ENCODE peak calls at places on chromosomes 6 and 20, in seven cellular contexts. One of them, this sample, is unnamed.

GRCh38 chr6:78908621-78909020 is 41.3 kb downstream of the IRAK1BP1 start:
- DNase-seq in bronchial epithelial cell: peak
- DNase-seq in cardiac fibroblast: no peak
- DNase-seq in CD8-positive, alpha-beta T cell: no peak
- DNase-seq in uterus: no peak
- DNase-seq in nephron progenitor cell: no peak
- DNase-seq in choroid plexus epithelial cell: peak
- DNase-seq in this sample: peak

GRCh38 chr20:44837949-44838348 is 27.6 kb upstream of the RIMS4 start:
- DNase-seq in bronchial epithelial cell: no peak
- DNase-seq in cardiac fibroblast: no peak
- DNase-seq in CD8-positive, alpha-beta T cell: no peak
- DNase-seq in uterus: no peak
- DNase-seq in nephron progenitor cell: no peak
- DNase-seq in choroid plexus epithelial cell: no peak
- DNase-seq in this sample: no peak

GRCh38 chr6:130482645-130483390 is 117.0 kb downstream of the TMEM200A start:
- DNase-seq in bronchial epithelial cell: peak
- DNase-seq in cardiac fibroblast: peak
- DNase-seq in CD8-positive, alpha-beta T cell: no peak
- DNase-seq in uterus: no peak
- DNase-seq in nephron progenitor cell: no peak
- DNase-seq in choroid plexus epithelial cell: peak
- DNase-seq in this sample: peak

GRCh38 chr20:38435555-38435939 is 419 bp upstream of the SNHG17 start:
- DNase-seq in bronchial epithelial cell: peak
- DNase-seq in cardiac fibroblast: peak
- DNase-seq in CD8-positive, alpha-beta T cell: no peak
- DNase-seq in uterus: no peak
- DNase-seq in nephron progenitor cell: no peak
- DNase-seq in choroid plexus epithelial cell: peak
- DNase-seq in this sample: peak

GRCh38 chr6:66689608-66690007 is 982.6 kb upstream of the EYS start:
- DNase-seq in bronchial epithelial cell: no peak
- DNase-seq in cardiac fibroblast: no peak
- DNase-seq in CD8-positive, alpha-beta T cell: no peak
- DNase-seq in uterus: no peak
- DNase-seq in nephron progenitor cell: no peak
- DNase-seq in choroid plexus epithelial cell: no peak
- DNase-seq in this sample: no peak

GRCh38 chr6:113447088-113447831 is 409.9 kb upstream of the MARCKS start:
- DNase-seq in bronchial epithelial cell: peak
- DNase-seq in cardiac fibroblast: peak
- DNase-seq in CD8-positive, alpha-beta T cell: no peak
- DNase-seq in uterus: no peak
- DNase-seq in nephron progenitor cell: no peak
- DNase-seq in choroid plexus epithelial cell: peak
- DNase-seq in this sample: peak

GRCh38 chr20:10007158-10007557 is 27.6 kb upstream of the ANKEF1 start:
- DNase-seq in bronchial epithelial cell: no peak
- DNase-seq in cardiac fibroblast: no peak
- DNase-seq in CD8-positive, alpha-beta T cell: no peak
- DNase-seq in uterus: no peak
- DNase-seq in nephron progenitor cell: no peak
- DNase-seq in choroid plexus epithelial cell: no peak
- DNase-seq in this sample: no peak

GRCh38 chr6:83119742-83120300 is 52.4 kb downstream of the DOP1A start:
- DNase-seq in bronchial epithelial cell: peak
- DNase-seq in cardiac fibroblast: peak
- DNase-seq in CD8-positive, alpha-beta T cell: no peak
- DNase-seq in uterus: no peak
- DNase-seq in nephron progenitor cell: no peak
- DNase-seq in choroid plexus epithelial cell: peak
- DNase-seq in this sample: no peak

GRCh38 chr6:157107915-157108651 is 215.2 kb downstream of the TMEM242 start:
- DNase-seq in bronchial epithelial cell: peak
- DNase-seq in cardiac fibroblast: peak
- DNase-seq in CD8-positive, alpha-beta T cell: no peak
- DNase-seq in uterus: no peak
- DNase-seq in nephron progenitor cell: no peak
- DNase-seq in choroid plexus epithelial cell: peak
- DNase-seq in this sample: peak

GRCh38 chr6:127119361-127120108 is 1.1 kb downstream of the RSPO3 start:
- DNase-seq in bronchial epithelial cell: no peak
- DNase-seq in cardiac fibroblast: peak
- DNase-seq in CD8-positive, alpha-beta T cell: no peak
- DNase-seq in uterus: peak
- DNase-seq in nephron progenitor cell: peak
- DNase-seq in choroid plexus epithelial cell: no peak
- DNase-seq in this sample: no peak

GRCh38 chr6:131173680-131174079 is 38.4 kb downstream of the AKAP7 start:
- DNase-seq in bronchial epithelial cell: no peak
- DNase-seq in cardiac fibroblast: peak
- DNase-seq in CD8-positive, alpha-beta T cell: no peak
- DNase-seq in uterus: no peak
- DNase-seq in nephron progenitor cell: no peak
- DNase-seq in choroid plexus epithelial cell: peak
- DNase-seq in this sample: no peak

GRCh38 chr20:63082308-63082938 is 75.7 kb upstream of the BHLHE23 start:
- DNase-seq in bronchial epithelial cell: no peak
- DNase-seq in cardiac fibroblast: peak
- DNase-seq in CD8-positive, alpha-beta T cell: no peak
- DNase-seq in uterus: no peak
- DNase-seq in nephron progenitor cell: peak
- DNase-seq in choroid plexus epithelial cell: peak
- DNase-seq in this sample: peak

GRCh38 chr6:95094751-95095150 is 482.6 kb upstream of the MANEA start:
- DNase-seq in bronchial epithelial cell: peak
- DNase-seq in cardiac fibroblast: peak
- DNase-seq in CD8-positive, alpha-beta T cell: no peak
- DNase-seq in uterus: no peak
- DNase-seq in nephron progenitor cell: no peak
- DNase-seq in choroid plexus epithelial cell: peak
- DNase-seq in this sample: peak

GRCh38 chr6:134029495-134030455 is 22.6 kb downstream of the SLC2A12 start:
- DNase-seq in bronchial epithelial cell: peak
- DNase-seq in cardiac fibroblast: peak
- DNase-seq in CD8-positive, alpha-beta T cell: no peak
- DNase-seq in uterus: no peak
- DNase-seq in nephron progenitor cell: no peak
- DNase-seq in choroid plexus epithelial cell: peak
- DNase-seq in this sample: peak

GRCh38 chr20:61728326-61728725 is 337.4 kb downstream of the TAF4 start:
- DNase-seq in bronchial epithelial cell: no peak
- DNase-seq in cardiac fibroblast: no peak
- DNase-seq in CD8-positive, alpha-beta T cell: no peak
- DNase-seq in uterus: no peak
- DNase-seq in nephron progenitor cell: no peak
- DNase-seq in choroid plexus epithelial cell: no peak
- DNase-seq in this sample: no peak

GRCh38 chr6:44775121-44775520 is 387.6 kb downstream of the CDC5L start:
- DNase-seq in bronchial epithelial cell: no peak
- DNase-seq in cardiac fibroblast: peak
- DNase-seq in CD8-positive, alpha-beta T cell: no peak
- DNase-seq in uterus: no peak
- DNase-seq in nephron progenitor cell: no peak
- DNase-seq in choroid plexus epithelial cell: no peak
- DNase-seq in this sample: no peak

GRCh38 chr6:64984947-64985346 is 722.1 kb downstream of the EYS start:
- DNase-seq in bronchial epithelial cell: no peak
- DNase-seq in cardiac fibroblast: no peak
- DNase-seq in CD8-positive, alpha-beta T cell: no peak
- DNase-seq in uterus: no peak
- DNase-seq in nephron progenitor cell: no peak
- DNase-seq in choroid plexus epithelial cell: peak
- DNase-seq in this sample: no peak

GRCh38 chr20:25040438-25040831 is 17.5 kb downstream of the ACSS1 start:
- DNase-seq in bronchial epithelial cell: no peak
- DNase-seq in cardiac fibroblast: peak
- DNase-seq in CD8-positive, alpha-beta T cell: no peak
- DNase-seq in uterus: peak
- DNase-seq in nephron progenitor cell: no peak
- DNase-seq in choroid plexus epithelial cell: peak
- DNase-seq in this sample: peak

GRCh38 chr20:9458075-9458818 is 56.1 kb upstream of the LAMP5 start:
- DNase-seq in bronchial epithelial cell: peak
- DNase-seq in cardiac fibroblast: peak
- DNase-seq in CD8-positive, alpha-beta T cell: no peak
- DNase-seq in uterus: no peak
- DNase-seq in nephron progenitor cell: no peak
- DNase-seq in choroid plexus epithelial cell: peak
- DNase-seq in this sample: peak

GRCh38 chr6:134888316-134888715 is 61.6 kb downstream of the ALDH8A1 start:
- DNase-seq in bronchial epithelial cell: no peak
- DNase-seq in cardiac fibroblast: no peak
- DNase-seq in CD8-positive, alpha-beta T cell: no peak
- DNase-seq in uterus: no peak
- DNase-seq in nephron progenitor cell: no peak
- DNase-seq in choroid plexus epithelial cell: no peak
- DNase-seq in this sample: no peak

GRCh38 chr20:2236266-2236665 is 59.5 kb upstream of the TGM3 start:
- DNase-seq in bronchial epithelial cell: peak
- DNase-seq in cardiac fibroblast: peak
- DNase-seq in CD8-positive, alpha-beta T cell: no peak
- DNase-seq in uterus: no peak
- DNase-seq in nephron progenitor cell: no peak
- DNase-seq in choroid plexus epithelial cell: no peak
- DNase-seq in this sample: no peak

DNA sequence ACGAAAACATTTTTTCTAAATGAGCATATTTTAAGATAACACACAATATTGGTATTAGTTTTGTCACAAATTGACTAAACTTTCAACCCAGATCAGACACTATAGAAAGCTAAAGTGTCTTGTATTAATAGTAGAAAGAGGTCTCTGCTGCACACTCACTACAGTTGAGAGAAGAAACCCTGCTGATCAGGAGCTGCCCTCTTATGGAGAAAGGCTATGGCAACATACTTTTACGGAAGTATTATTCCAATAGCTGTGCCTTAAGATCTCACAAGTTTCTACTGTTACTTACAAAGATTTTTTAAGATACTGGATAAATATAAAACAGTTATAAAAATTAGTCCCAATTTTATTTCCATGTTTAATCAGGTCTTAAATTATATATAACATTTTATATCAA is 155.7 kb downstream of the RIMS1 start:
- DNase-seq in bronchial epithelial cell: peak
- DNase-seq in cardiac fibroblast: peak
- DNase-seq in CD8-positive, alpha-beta T cell: no peak
- DNase-seq in uterus: no peak
- DNase-seq in nephron progenitor cell: no peak
- DNase-seq in choroid plexus epithelial cell: peak
- DNase-seq in this sample: no peak
- TF ChIP-seq CTCF in bronchial epithelial cell: peak
- TF ChIP-seq CTCF in cardiac fibroblast: no peak
- TF ChIP-seq CTCF in CD8-positive, alpha-beta T cell: no peak
- TF ChIP-seq CTCF in uterus: no peak
- TF ChIP-seq CTCF in nephron progenitor cell: no peak
- TF ChIP-seq CTCF in choroid plexus epithelial cell: peak
- TF ChIP-seq CTCF in this sample: no peak

DNA sequence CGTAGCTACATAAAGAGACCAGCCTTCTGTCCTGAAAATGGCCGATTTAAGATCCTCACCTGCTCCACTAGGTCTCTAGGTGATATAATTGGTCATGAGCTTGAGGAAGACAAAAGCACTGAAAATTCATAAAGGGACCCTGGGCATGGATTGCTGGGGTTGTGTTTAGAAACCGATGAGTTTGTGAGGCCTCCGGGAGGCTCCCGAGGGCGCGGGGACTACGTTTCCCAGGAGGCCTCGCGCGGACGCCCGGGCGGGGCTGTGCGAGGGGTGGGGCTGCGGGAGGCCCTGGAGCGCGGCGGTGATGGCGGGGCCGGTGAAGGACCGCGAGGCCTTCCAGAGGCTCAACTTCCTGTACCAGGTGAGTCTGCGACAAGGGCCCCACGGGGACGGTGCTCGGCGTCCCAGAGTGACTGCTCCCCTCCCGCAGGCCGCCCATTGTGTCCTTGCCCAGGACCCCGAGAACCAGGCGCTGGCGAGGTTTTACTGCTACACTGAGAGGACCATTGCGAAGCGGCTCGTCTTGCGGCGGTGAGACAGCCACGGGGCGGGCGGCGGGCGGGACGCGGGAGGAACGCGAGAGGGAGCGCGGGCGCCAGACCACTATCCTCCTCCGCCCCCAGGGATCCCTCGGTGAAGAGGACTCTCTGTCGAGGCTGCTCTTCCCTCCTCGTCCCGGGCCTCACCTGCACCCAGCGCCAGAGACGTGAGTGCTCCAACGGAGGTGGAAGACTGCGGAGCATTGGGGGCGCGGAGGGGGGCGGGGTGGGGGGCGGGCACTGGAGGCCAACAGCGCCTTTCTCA is at the start of gene RPP21:
- DNase-seq in bronchial epithelial cell: peak
- DNase-seq in cardiac fibroblast: peak
- DNase-seq in CD8-positive, alpha-beta T cell: peak
- DNase-seq in uterus: peak
- DNase-seq in nephron progenitor cell: peak
- DNase-seq in choroid plexus epithelial cell: peak
- DNase-seq in this sample: peak
- TF ChIP-seq CTCF in bronchial epithelial cell: no peak
- TF ChIP-seq CTCF in cardiac fibroblast: no peak
- TF ChIP-seq CTCF in CD8-positive, alpha-beta T cell: no peak
- TF ChIP-seq CTCF in uterus: no peak
- TF ChIP-seq CTCF in nephron progenitor cell: no peak
- TF ChIP-seq CTCF in choroid plexus epithelial cell: no peak
- TF ChIP-seq CTCF in this sample: no peak

DNA sequence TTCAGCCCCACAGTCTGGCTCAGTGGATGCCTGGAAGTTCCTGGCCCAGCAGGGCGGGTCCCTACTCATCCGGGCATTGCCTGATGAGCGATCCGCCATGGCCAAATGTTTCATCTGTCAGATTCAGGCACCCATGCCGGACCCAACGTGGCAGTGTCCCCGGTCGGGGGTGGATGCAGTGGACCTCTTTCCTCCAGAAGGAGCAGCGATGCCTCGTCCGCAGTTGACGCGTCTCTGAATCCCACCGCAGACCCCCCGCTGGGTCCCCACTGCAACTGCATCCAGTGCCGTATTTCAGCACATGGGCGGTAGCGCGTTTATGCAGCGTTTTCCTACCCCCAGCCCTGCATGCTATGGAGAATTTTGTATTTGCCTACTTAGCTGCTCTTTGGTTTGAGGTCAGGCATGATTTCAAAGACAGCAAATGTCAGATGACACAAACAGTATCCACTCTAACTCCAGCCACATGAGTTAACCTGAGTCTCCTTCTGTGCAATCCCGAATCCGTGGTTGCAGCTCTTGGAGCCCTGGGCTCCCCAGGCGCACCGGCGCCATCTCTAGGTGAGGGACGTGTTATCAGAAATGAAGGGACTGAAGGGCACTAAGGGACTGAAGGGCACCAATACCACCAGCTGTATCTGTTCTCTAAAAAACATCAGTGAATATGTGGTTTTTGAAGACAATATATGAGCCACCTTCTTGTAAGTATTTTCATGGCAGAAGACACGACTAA is 72.6 kb upstream of the THBS2 start:
- DNase-seq in bronchial epithelial cell: peak
- DNase-seq in cardiac fibroblast: peak
- DNase-seq in CD8-positive, alpha-beta T cell: no peak
- DNase-seq in uterus: no peak
- DNase-seq in nephron progenitor cell: no peak
- DNase-seq in choroid plexus epithelial cell: peak
- DNase-seq in this sample: peak
- TF ChIP-seq CTCF in bronchial epithelial cell: peak
- TF ChIP-seq CTCF in cardiac fibroblast: peak
- TF ChIP-seq CTCF in CD8-positive, alpha-beta T cell: no peak
- TF ChIP-seq CTCF in uterus: no peak
- TF ChIP-seq CTCF in nephron progenitor cell: no peak
- TF ChIP-seq CTCF in choroid plexus epithelial cell: peak
- TF ChIP-seq CTCF in this sample: peak

GRCh38 chr6:104941694-104942177 is 15.2 kb upstream of the LIN28B start:
- DNase-seq in bronchial epithelial cell: no peak
- DNase-seq in cardiac fibroblast: no peak
- DNase-seq in CD8-positive, alpha-beta T cell: no peak
- DNase-seq in uterus: no peak
- DNase-seq in nephron progenitor cell: no peak
- DNase-seq in choroid plexus epithelial cell: no peak
- DNase-seq in this sample: no peak
- TF ChIP-seq CTCF in bronchial epithelial cell: no peak
- TF ChIP-seq CTCF in cardiac fibroblast: no peak
- TF ChIP-seq CTCF in CD8-positive, alpha-beta T cell: no peak
- TF ChIP-seq CTCF in uterus: no peak
- TF ChIP-seq CTCF in nephron progenitor cell: peak
- TF ChIP-seq CTCF in choroid plexus epithelial cell: no peak
- TF ChIP-seq CTCF in this sample: no peak